ENCODE peak calls at places on chromosomes 13 and 19, in five cellular contexts. H, O, F, T and I are unnamed samples.

GRCh38 chr13:25847145-25847544 is 204.7 kb downstream of the SHISA2 start:
- DNase-seq in H (no peak), O (no peak), T (no peak), F (no peak), I (no peak)

GRCh38 chr19:30090476-30090875 is 148.4 kb downstream of the URI1 start:
- DNase-seq in T (no peak), H (no peak), O (no peak), F (no peak), I (no peak)

GRCh38 chr19:3975637-3976087 is 4.8 kb upstream of the DAPK3 start:
- DNase-seq in F (no peak), T (no peak), O (peak), H (no peak), I (peak)

GRCh38 chr19:56764296-56764695 is 76.2 kb downstream of the PEG3 start:
- DNase-seq in H (no peak), T (no peak), O (no peak), F (no peak), I (no peak)

GRCh38 chr13:30618186-30618937 is 642 bp downstream of the USPL1 start:
- DNase-seq in T (no peak), F (no peak), O (no peak), H (no peak), I (peak)

GRCh38 chr13:29858231-29858630 is 7.8 kb upstream of the UBL3 start:
- DNase-seq in H (no peak), T (no peak), O (no peak), F (no peak), I (no peak)

GRCh38 chr19:38529610-38530009 is 88.1 kb downstream of the MAP4K1 start:
- DNase-seq in F (no peak), O (no peak), T (no peak), H (no peak), I (no peak)

GRCh38 chr19:6423499-6424189 is 967 bp downstream of the KHSRP start:
- DNase-seq in T (no peak), F (peak), O (peak), H (peak), I (no peak)

GRCh38 chr13:40407567-40407966 is 258.9 kb downstream of the FOXO1 start:
- DNase-seq in O (no peak), H (no peak), F (no peak), T (no peak), I (no peak)

GRCh38 chr19:15629003-15629880 is 11.5 kb upstream of the CYP4F3 start:
- DNase-seq in T (no peak), H (peak), O (peak), F (peak), I (peak)

GRCh38 chr13:30847697-30848307 is 58.3 kb upstream of the MEDAG start:
- DNase-seq in F (peak), O (no peak), T (peak), H (peak), I (no peak)

GRCh38 chr13:96238861-96239260 is 149.0 kb downstream of the HS6ST3 start:
- DNase-seq in H (no peak), T (no peak), O (no peak), F (peak), I (no peak)

GRCh38 chr19:7264858-7265257 is 29.4 kb downstream of the INSR start:
- DNase-seq in O (no peak), T (no peak), F (no peak), H (no peak), I (no peak)

GRCh38 chr19:41089955-41090354 is 1.7 kb downstream of the CYP2A13 start:
- DNase-seq in H (no peak), F (no peak), T (no peak), O (peak), I (no peak)

GRCh38 chr19:46608581-46609345 is 7.6 kb downstream of the CALM3 start:
- DNase-seq in O (no peak), F (no peak), H (no peak), T (no peak), I (no peak)

DNA sequence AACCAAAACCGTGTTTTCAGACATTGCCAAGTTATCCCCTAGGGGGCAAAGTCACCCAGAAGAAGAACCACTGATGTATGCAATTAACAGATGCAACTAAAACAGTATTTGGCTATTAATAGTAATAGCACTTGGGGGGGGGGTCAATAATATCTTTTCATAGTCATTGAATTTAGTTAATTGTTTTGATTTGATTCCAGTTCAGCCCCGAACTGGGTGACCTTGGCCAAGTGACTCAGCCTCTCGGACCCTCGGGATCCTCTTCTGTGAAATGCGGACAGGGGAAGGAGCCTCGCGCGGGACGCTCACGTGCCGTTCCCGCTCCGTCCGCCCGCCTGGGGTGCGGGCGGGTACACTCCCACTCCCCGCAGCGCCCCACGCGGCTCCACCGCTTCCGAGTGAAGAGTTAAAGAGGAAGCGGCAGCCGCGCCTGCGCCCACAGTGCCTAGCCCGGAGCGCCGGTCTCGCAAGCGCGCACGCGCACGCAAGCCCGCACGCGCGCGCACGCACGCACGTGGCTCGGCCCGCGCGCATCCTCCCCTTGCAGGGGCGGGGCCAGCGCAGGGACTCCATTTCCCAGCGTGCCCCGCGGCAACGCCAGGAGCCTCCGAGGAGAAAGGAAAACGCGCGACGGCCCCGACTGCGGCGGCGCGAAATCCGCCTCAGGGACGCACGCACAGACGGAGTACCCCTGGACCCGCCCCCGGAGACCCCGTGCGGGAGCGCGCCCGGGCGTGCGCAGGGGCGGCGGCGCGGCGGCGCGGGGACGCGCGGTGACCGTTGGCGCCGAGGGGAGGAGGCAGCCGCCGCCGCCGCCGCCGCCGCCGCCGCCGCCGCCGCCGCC is at the start of gene DAZAP1:
- DNase-seq in O (peak), H (peak), T (peak), F (peak), I (peak)
- TF ChIP-seq CTCF in O (peak), H (peak), T (peak), F (peak), I (peak)

GRCh38 chr13:78806457-78806856 is 147.5 kb upstream of the OBI1 start:
- DNase-seq in O (peak), F (peak), T (no peak), H (no peak), I (no peak)
- TF ChIP-seq CTCF in O (peak), F (no peak), T (peak), H (no peak), I (peak)

DNA sequence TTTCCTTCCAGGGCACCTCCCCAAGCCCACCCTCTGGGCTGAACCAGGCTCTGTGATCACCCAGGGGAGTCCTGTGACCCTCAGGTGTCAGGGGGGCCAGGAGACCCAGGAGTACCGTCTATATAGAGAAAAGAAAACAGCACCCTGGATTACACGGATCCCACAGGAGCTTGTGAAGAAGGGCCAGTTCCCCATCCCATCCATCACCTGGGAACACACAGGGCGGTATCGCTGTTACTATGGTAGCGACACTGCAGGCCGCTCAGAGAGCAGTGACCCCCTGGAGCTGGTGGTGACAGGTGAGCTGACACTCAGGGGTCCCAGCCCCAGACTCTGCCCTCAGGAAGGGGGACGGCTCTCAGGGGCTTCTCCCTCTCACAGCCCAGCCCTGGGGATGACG is 1.2 kb downstream of the LILRB1 start:
- DNase-seq in H (no peak), O (no peak), F (no peak), T (no peak), I (no peak)
- TF ChIP-seq CTCF in H (no peak), O (no peak), F (no peak), T (no peak), I (no peak)

GRCh38 chr13:103040006-103040405 is 26.2 kb downstream of the SLC10A2 start:
- DNase-seq in O (no peak), T (no peak), F (no peak), H (no peak), I (no peak)
- TF ChIP-seq CTCF in O (no peak), T (no peak), F (no peak), H (no peak), I (no peak)

GRCh38 chr19:11200015-11200574 is 2.8 kb upstream of the KANK2 start:
- DNase-seq in T (no peak), F (no peak), H (no peak), O (no peak), I (no peak)
- TF ChIP-seq CTCF in T (no peak), F (no peak), H (no peak), O (no peak), I (no peak)

GRCh38 chr13:36098080-36098479 is 33.1 kb downstream of the DCLK1 start:
- DNase-seq in T (no peak), H (no peak), F (no peak), O (no peak), I (no peak)

GRCh38 chr13:36090592-36090991 is 40.6 kb downstream of the DCLK1 start:
- DNase-seq in F (peak), O (no peak), T (no peak), H (no peak), I (no peak)

GRCh38 chr13:36089130-36089529 is 42.1 kb downstream of the DCLK1 start:
- DNase-seq in H (no peak), F (no peak), O (no peak), T (no peak), I (no peak)

GRCh38 chr13:36096411-36097184 is 34.6 kb downstream of the DCLK1 start:
- DNase-seq in F (peak), T (no peak), H (no peak), O (no peak), I (no peak)

DNA sequence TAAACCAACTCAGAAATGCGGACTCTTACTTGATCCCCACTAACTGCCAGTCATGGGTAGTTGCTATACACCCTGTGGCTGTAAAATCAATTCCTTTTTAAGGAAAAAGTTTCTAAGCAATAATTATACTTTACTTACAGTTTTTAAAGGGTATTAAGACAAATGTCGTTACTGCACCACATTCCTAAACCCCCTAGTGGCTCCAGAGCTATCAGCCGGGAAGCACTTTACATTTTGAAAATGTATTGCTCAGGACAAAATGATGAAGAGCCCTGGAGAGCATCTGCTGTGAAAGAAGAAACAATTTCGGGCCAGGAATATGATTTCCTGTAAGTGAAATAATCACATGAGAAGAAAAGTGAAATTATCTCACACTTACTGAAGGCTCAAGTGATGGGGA is 36.7 kb downstream of the DCLK1 start:
- DNase-seq in O (peak), H (no peak), F (no peak), T (no peak), I (no peak)
- TF ChIP-seq CTCF in O (peak), H (no peak), F (no peak), T (no peak), I (no peak)

GRCh38 chr13:100540621-100541020 is 48.0 kb downstream of the GGACT start:
- DNase-seq in O (no peak), H (no peak), T (no peak), F (no peak), I (no peak)

GRCh38 chr13:100541882-100542545 is 46.6 kb downstream of the GGACT start:
- DNase-seq in O (no peak), H (no peak), F (no peak), T (no peak), I (no peak)

GRCh38 chr13:100544866-100545683 is 43.5 kb downstream of the GGACT start:
- DNase-seq in H (no peak), F (peak), O (no peak), T (no peak), I (no peak)

GRCh38 chr13:100543872-100544602 is 44.6 kb downstream of the GGACT start:
- DNase-seq in H (no peak), F (no peak), O (no peak), T (no peak), I (no peak)

GRCh38 chr13:100542546-100543156 is 45.9 kb downstream of the GGACT start:
- DNase-seq in O (peak), T (peak), F (peak), H (peak), I (peak)
- TF ChIP-seq CTCF in O (no peak), T (peak), F (peak), H (peak), I (peak)

GRCh38 chr19:52695996-52696395 is 38.8 kb downstream of the ZNF611 start:
- DNase-seq in H (no peak), F (no peak), O (peak), T (no peak), I (no peak)
- TF ChIP-seq CTCF in H (no peak), F (no peak), O (peak), T (no peak), I (no peak)

DNA sequence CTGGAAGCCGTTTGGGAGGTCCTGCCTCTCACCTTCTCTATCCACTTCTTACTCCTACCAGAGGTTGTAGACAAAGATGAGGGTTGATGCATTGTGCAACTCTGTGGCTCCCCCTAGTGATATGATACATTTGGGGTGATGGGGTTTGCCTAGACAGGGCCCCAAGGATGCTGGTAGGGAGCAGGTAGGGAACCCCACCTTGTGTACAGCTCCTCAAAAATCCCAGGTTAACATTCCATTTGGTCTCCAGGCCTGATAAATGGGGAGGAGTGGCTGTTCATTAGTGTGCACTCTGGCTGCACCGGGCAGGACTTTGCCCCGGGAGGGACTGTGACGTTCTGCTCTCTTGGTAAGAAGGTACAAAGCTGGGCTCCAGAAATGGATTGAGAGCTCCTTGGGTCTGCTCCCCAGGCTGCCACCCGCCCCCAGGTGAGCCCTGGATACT is 19.2 kb downstream of the SIGLEC8 start:
- DNase-seq in F (peak), T (no peak), H (peak), O (peak), I (peak)
- TF ChIP-seq CTCF in F (no peak), T (no peak), H (peak), O (peak), I (peak)